ENCODE peak calls at places on chromosome X, in five cellular contexts. C, Z, W, P and U are unnamed samples.

GRCh38 chrX:11764602-11765067 is 6.6 kb downstream of the MSL3 start:
- DNase-seq in C (no peak), Z (no peak), W (no peak), P (no peak), U (no peak)

GRCh38 chrX:31331928-31332327 is 260.1 kb upstream of the FTHL17 start:
- DNase-seq in C (no peak), Z (no peak), W (no peak), P (no peak), U (no peak)

GRCh38 chrX:135437867-135438733 is 16.4 kb downstream of the SMIM10L2A start:
- DNase-seq in C (no peak), Z (no peak), W (no peak), P (no peak), U (no peak)

GRCh38 chrX:3184176-3184930 is 143.1 kb downstream of the ARSF start:
- DNase-seq in C (no peak), Z (peak), W (peak), P (peak), U (no peak)

GRCh38 chrX:107826286-107827136 is 845 bp downstream of the MID2 start:
- DNase-seq in C (no peak), Z (peak), W (peak), P (peak), U (no peak)

GRCh38 chrX:41522681-41523080 is 75.5 kb downstream of the NYX start:
- DNase-seq in C (no peak), Z (no peak), W (no peak), P (no peak), U (no peak)

GRCh38 chrX:1385824-1386223 is 6.1 kb downstream of the SLC25A6 start:
- DNase-seq in C (no peak), Z (no peak), W (no peak), P (no peak), U (no peak)

GRCh38 chrX:124208675-124209074 is 123.8 kb upstream of the TEX13D start:
- DNase-seq in C (no peak), Z (no peak), W (no peak), P (no peak), U (no peak)

GRCh38 chrX:53287493-53288138 is 6.2 kb upstream of the IQSEC2 start:
- DNase-seq in C (no peak), Z (peak), W (peak), P (peak), U (peak)

GRCh38 chrX:14027031-14027430 is 2.7 kb downstream of the GEMIN8 start:
- DNase-seq in C (no peak), Z (peak), W (peak), P (peak), U (no peak)

GRCh38 chrX:118988913-118989312 is 14.5 kb downstream of the LONRF3 start:
- DNase-seq in C (no peak), Z (no peak), W (no peak), P (no peak), U (no peak)

GRCh38 chrX:72094894-72095293 is 36.8 kb downstream of the RTL5 start:
- DNase-seq in C (no peak), Z (peak), W (no peak), P (peak), U (peak)

GRCh38 chrX:264634-265455 is 16.3 kb upstream of the PLCXD1 start:
- DNase-seq in C (no peak), Z (peak), W (peak), P (no peak), U (no peak)

GRCh38 chrX:107716045-107716684 is 59.4 kb downstream of the TSC22D3 start:
- DNase-seq in C (no peak), Z (peak), W (peak), P (peak), U (no peak)

GRCh38 chrX:122641826-122642225 is 542.3 kb upstream of the GRIA3 start:
- DNase-seq in C (no peak), Z (no peak), W (peak), P (no peak), U (no peak)

GRCh38 chrX:139930923-139931645 is 1.8 kb downstream of the ATP11C start:
- DNase-seq in C (no peak), Z (peak), W (peak), P (no peak), U (no peak)

GRCh38 chrX:139932901-139933796 is at the start of gene ATP11C:
- DNase-seq in C (peak), Z (peak), W (peak), P (peak), U (peak)

GRCh38 chrX:139932077-139932900 is 564 bp downstream of the ATP11C start:
- DNase-seq in C (no peak), Z (peak), W (peak), P (peak), U (no peak)

GRCh38 chrX:139929876-139930275 is 3.0 kb downstream of the ATP11C start:
- DNase-seq in C (no peak), Z (no peak), W (no peak), P (no peak), U (no peak)

DNA sequence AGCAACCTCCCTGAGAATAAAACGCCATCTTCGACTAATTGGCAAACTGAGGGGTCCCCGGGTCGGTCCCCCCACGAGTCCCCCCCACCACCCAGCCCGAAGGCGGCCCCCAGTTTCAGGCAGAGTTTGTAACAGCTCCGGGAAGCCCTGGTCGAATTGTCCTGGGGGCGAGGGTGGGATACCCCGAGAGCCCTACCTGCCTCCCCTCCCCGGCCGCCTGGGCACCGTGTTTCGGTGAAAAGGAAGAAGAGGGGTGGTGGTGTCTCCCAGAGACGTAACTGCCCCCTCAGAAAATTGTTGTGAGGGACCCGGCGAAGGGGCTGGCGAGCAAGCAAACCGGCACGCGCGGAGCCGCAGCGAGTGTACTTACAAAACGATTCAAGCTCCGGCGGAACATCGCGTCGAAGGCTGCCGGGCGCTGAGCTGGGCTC is 1.2 kb downstream of the ATP11C start:
- DNase-seq in C (no peak), Z (no peak), W (no peak), P (no peak), U (no peak)
- H3K4me3 ChIP-seq in C (peak), Z (peak), W (peak), P (peak), U (peak)

GRCh38 chrX:74422576-74423288 is 1.4 kb downstream of the SLC16A2 start:
- DNase-seq in C (no peak), Z (peak), W (peak), P (peak), U (no peak)

GRCh38 chrX:74426071-74426470 is 4.8 kb downstream of the SLC16A2 start:
- DNase-seq in C (no peak), Z (no peak), W (no peak), P (no peak), U (no peak)

GRCh38 chrX:74422029-74422352 is 698 bp downstream of the SLC16A2 start:
- DNase-seq in C (no peak), Z (no peak), W (no peak), P (no peak), U (no peak)

GRCh38 chrX:74421181-74422028 is at the start of gene SLC16A2:
- DNase-seq in C (peak), Z (peak), W (peak), P (peak), U (peak)

DNA sequence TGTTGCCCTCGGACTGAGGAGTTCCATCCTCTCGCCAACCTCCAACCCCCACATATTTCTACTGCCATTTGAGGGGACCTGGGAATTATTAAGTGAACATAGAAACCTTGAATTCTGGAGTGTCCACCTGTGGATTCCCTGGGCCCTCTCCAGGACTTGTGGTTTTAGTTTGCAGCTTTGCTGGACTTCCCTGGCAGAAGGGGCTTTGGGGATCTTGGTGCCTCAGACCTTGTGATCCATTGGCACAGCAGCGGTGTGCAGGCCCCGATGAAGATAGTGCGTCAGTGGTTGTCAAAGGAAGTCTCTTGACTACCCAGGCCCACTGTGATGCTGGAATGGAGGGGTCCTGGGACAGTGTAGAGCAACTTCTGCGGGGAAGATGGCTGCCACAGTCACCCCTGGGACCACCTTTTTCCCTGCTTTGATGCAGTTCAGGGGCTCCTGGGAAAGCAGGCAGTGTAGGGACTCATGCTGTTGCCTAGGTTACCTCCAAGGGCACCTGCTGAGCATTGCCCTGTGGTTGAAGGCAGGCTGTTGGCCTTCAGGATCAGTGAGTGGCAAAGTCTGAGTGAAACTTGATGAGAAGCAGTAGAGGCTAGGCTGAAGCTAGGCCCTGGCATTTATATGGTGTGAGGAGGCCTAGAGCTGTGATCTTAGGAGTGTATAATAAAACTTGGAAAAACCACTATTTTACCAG is 2.1 kb downstream of the SLC16A2 start:
- DNase-seq in C (no peak), Z (no peak), W (no peak), P (no peak), U (no peak)
- H3K4me3 ChIP-seq in C (no peak), Z (no peak), W (peak), P (peak), U (no peak)

GRCh38 chrX:45788941-45789348 is 588.3 kb upstream of the DIPK2B start:
- DNase-seq in C (no peak), Z (peak), W (peak), P (peak), U (no peak)
- H3K4me3 ChIP-seq in C (no peak), Z (no peak), W (no peak), P (no peak), U (no peak)

DNA sequence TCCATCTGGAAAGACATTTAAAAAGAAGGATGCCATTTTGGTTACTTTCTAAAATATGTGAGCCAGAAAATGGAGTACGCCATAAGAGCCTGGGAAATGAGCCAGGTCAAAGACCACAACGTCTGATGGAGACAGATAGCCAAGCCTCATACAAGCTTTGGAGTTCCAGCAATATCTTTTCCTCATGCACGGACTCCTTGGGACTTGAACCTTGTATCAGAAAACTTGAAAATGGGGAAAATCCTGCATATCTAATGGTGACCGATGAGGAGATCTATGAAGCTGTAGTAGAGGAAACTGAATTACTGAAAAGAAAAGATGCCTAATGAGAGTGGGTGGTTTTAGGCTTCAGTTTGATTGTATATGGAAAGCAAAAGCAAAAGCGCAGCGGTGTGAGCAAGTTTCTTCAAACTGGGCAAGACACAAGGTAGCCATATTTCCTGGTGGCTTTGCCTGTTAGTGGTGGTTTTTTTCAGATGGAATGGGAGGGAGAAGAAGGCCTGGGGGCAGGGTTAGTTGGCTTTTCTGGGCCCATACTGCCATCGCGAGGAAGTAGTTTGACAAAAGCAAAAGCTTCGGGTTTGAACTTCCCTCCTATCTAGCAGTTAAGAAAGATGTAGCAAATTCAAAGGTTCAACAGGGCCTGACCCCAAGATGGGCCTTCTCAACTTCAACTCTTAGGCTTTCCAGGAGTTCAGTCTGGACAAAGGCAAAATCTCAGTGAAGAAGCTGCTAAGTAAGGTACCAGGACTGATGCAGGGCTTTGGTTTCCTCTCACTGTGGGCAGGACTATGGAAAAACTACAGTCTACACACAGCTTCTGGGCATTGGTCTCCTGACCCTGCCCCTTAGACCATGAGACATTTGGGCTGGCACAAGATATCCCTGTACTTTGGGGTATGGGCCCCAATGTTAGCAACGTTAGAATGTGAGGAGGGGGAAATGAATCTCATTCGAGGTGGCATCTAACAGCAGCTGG is 210.0 kb upstream of the STK26 start:
- DNase-seq in C (no peak), Z (no peak), W (peak), P (peak), U (no peak)
- H3K4me3 ChIP-seq in C (no peak), Z (no peak), W (peak), P (peak), U (no peak)

GRCh38 chrX:44489515-44489914 is 53.1 kb downstream of the FUNDC1 start:
- DNase-seq in C (no peak), Z (no peak), W (no peak), P (no peak), U (no peak)

GRCh38 chrX:44494357-44494756 is 48.3 kb downstream of the FUNDC1 start:
- DNase-seq in C (no peak), Z (no peak), W (no peak), P (no peak), U (peak)

GRCh38 chrX:44495091-44495490 is 47.6 kb downstream of the FUNDC1 start:
- DNase-seq in C (no peak), Z (no peak), W (no peak), P (no peak), U (no peak)
- H3K4me3 ChIP-seq in C (no peak), Z (no peak), W (no peak), P (no peak), U (no peak)

GRCh38 chrX:140918398-140919043 is 83.9 kb upstream of the SPANXB1 start:
- DNase-seq in C (peak), Z (peak), W (peak), P (peak), U (peak)
- H3K4me3 ChIP-seq in C (no peak), Z (no peak), W (no peak), P (no peak), U (no peak)

GRCh38 chrX:155326610-155327009 is 7.8 kb downstream of the CLIC2 start:
- DNase-seq in C (no peak), Z (no peak), W (no peak), P (no peak), U (no peak)

GRCh38 chrX:155334486-155335316 is at the start of gene CLIC2:
- DNase-seq in C (no peak), Z (peak), W (peak), P (peak), U (no peak)

GRCh38 chrX:155333701-155334100 is 713 bp downstream of the CLIC2 start:
- DNase-seq in C (no peak), Z (no peak), W (no peak), P (no peak), U (no peak)

GRCh38 chrX:155329293-155329692 is 5.1 kb downstream of the CLIC2 start:
- DNase-seq in C (no peak), Z (no peak), W (no peak), P (no peak), U (no peak)

GRCh38 chrX:155330992-155331391 is 3.4 kb downstream of the CLIC2 start:
- DNase-seq in C (no peak), Z (no peak), W (no peak), P (no peak), U (no peak)
- H3K4me3 ChIP-seq in C (no peak), Z (no peak), W (no peak), P (no peak), U (no peak)

DNA sequence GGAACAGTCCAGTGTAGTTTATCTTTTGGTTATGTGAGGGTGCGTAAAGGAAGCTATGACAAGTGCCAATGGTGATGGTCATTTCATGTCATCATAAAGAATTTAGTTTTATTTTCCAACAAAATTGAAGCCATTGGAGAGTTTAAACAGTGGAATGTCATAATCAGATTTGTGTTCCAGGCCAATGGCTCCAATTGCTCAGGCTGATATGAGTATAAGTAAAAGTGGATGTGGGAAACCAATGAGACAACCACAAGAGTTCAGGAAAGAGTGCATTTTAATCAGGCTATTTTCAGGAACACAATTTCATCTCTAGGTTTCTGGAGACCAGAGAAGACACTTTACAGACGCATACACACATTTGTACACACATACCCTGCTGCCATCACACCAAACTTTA is 20.7 kb downstream of the SPANXC start:
- DNase-seq in C (no peak), Z (no peak), W (no peak), P (no peak), U (no peak)
- H3K4me3 ChIP-seq in C (no peak), Z (no peak), W (no peak), P (no peak), U (no peak)

DNA sequence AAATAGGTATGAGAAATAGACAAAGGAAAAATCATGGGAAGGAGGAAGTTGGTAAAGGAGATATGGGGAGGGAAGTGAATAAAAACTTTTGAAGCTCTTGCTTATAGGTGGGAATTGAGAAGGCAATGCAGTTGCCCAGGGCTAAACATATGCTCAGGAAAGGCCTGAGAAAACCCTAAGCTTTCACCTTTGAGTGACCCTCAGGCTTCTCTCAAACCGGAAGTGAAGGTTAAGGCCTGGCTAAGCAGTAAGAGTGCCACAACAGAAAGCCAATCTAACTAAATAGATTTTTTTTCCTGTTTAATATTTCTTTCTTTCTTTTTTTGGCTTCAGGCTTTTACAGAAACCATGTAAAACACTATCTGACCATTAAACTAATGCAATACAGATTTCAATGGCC is 69.5 kb upstream of the GABRA3 start:
- DNase-seq in C (no peak), Z (no peak), W (no peak), P (no peak), U (no peak)
- H3K4me3 ChIP-seq in C (no peak), Z (no peak), W (no peak), P (no peak), U (no peak)

GRCh38 chrX:131289527-131289926 is 421 bp upstream of the IGSF1 start:
- DNase-seq in C (no peak), Z (no peak), W (no peak), P (no peak), U (no peak)

GRCh38 chrX:131287556-131288179 is 1.4 kb downstream of the IGSF1 start:
- DNase-seq in C (no peak), Z (no peak), W (peak), P (no peak), U (no peak)

GRCh38 chrX:131288738-131289511 is at the start of gene IGSF1:
- DNase-seq in C (peak), Z (peak), W (no peak), P (no peak), U (no peak)

DNA sequence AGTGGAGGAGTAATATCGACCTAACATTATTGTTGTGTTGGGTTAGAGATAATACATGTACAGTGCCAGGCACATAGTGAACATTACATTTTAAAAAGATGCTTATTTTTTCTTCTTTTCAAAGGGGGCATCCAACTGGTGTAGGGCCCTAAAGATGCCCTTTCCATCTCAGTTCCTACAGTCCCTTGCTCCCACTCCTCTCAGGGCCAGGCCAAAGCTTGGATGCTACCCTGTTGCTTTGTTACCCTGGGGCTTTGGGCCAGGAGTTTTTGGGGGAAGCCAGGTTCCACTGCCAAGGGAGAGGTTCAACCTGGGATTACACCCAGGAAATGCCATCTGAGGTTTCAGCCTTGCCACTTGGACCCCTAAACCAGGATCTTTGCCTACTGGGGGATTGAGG is 918 bp downstream of the IGSF1 start:
- DNase-seq in C (no peak), Z (no peak), W (no peak), P (no peak), U (no peak)
- H3K4me3 ChIP-seq in C (no peak), Z (no peak), W (no peak), P (no peak), U (no peak)